ENCODE peak calls at places on chromosome 1, in nine cellular contexts. One of them, this sample, is unnamed.

GRCh38 chr1:172637522-172637921 is 21.4 kb upstream of the FASLG start:
- DNase-seq in cardiac muscle cell: no peak
- DNase-seq in H7: no peak
- DNase-seq in neural progenitor cell: no peak
- DNase-seq in PC-9: peak; percentile 42
- DNase-seq in heart left ventricle: no peak
- DNase-seq in vagina: no peak
- DNase-seq in adrenal gland: no peak
- DNase-seq in GM23248: peak; percentile 93
- DNase-seq in this sample: no peak

GRCh38 chr1:86277909-86278308 is 118.2 kb downstream of the ODF2L start:
- DNase-seq in GM23248: no peak
- DNase-seq in PC-9: no peak
- DNase-seq in H7: no peak
- DNase-seq in neural progenitor cell: peak; percentile 10
- DNase-seq in cardiac muscle cell: no peak
- DNase-seq in adrenal gland: no peak
- DNase-seq in vagina: no peak
- DNase-seq in heart left ventricle: no peak
- DNase-seq in this sample: no peak

GRCh38 chr1:150186789-150187559 is 37.3 kb downstream of the PLEKHO1 start:
- DNase-seq in H7: peak; percentile 61
- DNase-seq in vagina: no peak
- DNase-seq in neural progenitor cell: peak; percentile 65
- DNase-seq in GM23248: peak; percentile 70
- DNase-seq in cardiac muscle cell: peak; percentile 36
- DNase-seq in adrenal gland: peak; percentile 43
- DNase-seq in heart left ventricle: no peak
- DNase-seq in PC-9: peak; percentile 56
- DNase-seq in this sample: peak; percentile 44

GRCh38 chr1:36769886-36770830 is 264.2 kb downstream of the GRIK3 start:
- DNase-seq in H7: peak; percentile 62
- DNase-seq in adrenal gland: no peak
- DNase-seq in cardiac muscle cell: no peak
- DNase-seq in GM23248: no peak
- DNase-seq in neural progenitor cell: no peak
- DNase-seq in vagina: no peak
- DNase-seq in heart left ventricle: no peak
- DNase-seq in PC-9: no peak
- DNase-seq in this sample: no peak

GRCh38 chr1:74467786-74468377 is 44.5 kb downstream of the LRRC53 start:
- DNase-seq in vagina: no peak
- DNase-seq in cardiac muscle cell: peak; percentile 24
- DNase-seq in heart left ventricle: no peak
- DNase-seq in neural progenitor cell: no peak
- DNase-seq in GM23248: peak; percentile 30
- DNase-seq in adrenal gland: no peak
- DNase-seq in PC-9: no peak
- DNase-seq in H7: peak; percentile 6
- DNase-seq in this sample: no peak

GRCh38 chr1:164560076-164560475 is 1.1 kb downstream of the PBX1 start:
- DNase-seq in cardiac muscle cell: no peak
- DNase-seq in GM23248: peak; percentile 44
- DNase-seq in H7: no peak
- DNase-seq in adrenal gland: no peak
- DNase-seq in vagina: no peak
- DNase-seq in PC-9: no peak
- DNase-seq in heart left ventricle: no peak
- DNase-seq in neural progenitor cell: no peak
- DNase-seq in this sample: peak; percentile 33

GRCh38 chr1:203426870-203427269 is 48.7 kb upstream of the PRELP start:
- DNase-seq in heart left ventricle: no peak
- DNase-seq in PC-9: no peak
- DNase-seq in neural progenitor cell: no peak
- DNase-seq in cardiac muscle cell: no peak
- DNase-seq in adrenal gland: no peak
- DNase-seq in H7: no peak
- DNase-seq in GM23248: no peak
- DNase-seq in vagina: no peak
- DNase-seq in this sample: peak; percentile 97

GRCh38 chr1:227898502-227899140 is 49.1 kb downstream of the WNT9A start:
- DNase-seq in H7: no peak
- DNase-seq in heart left ventricle: peak; percentile 13
- DNase-seq in PC-9: no peak
- DNase-seq in GM23248: no peak
- DNase-seq in adrenal gland: peak; percentile 10
- DNase-seq in cardiac muscle cell: no peak
- DNase-seq in neural progenitor cell: no peak
- DNase-seq in vagina: no peak
- DNase-seq in this sample: no peak

GRCh38 chr1:247172956-247173355 is 1.1 kb upstream of the ZNF124 start:
- DNase-seq in cardiac muscle cell: no peak
- DNase-seq in PC-9: no peak
- DNase-seq in heart left ventricle: no peak
- DNase-seq in vagina: no peak
- DNase-seq in GM23248: no peak
- DNase-seq in H7: no peak
- DNase-seq in neural progenitor cell: no peak
- DNase-seq in adrenal gland: no peak
- DNase-seq in this sample: no peak

GRCh38 chr1:171484760-171485374 is 463 bp upstream of the PRRC2C start:
- DNase-seq in neural progenitor cell: no peak
- DNase-seq in GM23248: no peak
- DNase-seq in adrenal gland: no peak
- DNase-seq in cardiac muscle cell: no peak
- DNase-seq in PC-9: no peak
- DNase-seq in vagina: no peak
- DNase-seq in heart left ventricle: no peak
- DNase-seq in H7: no peak
- DNase-seq in this sample: no peak

GRCh38 chr1:171486048-171486519 is 754 bp downstream of the PRRC2C start:
- DNase-seq in cardiac muscle cell: peak; percentile 65
- DNase-seq in H7: no peak
- DNase-seq in PC-9: peak; percentile 59
- DNase-seq in neural progenitor cell: no peak
- DNase-seq in heart left ventricle: no peak
- DNase-seq in vagina: no peak
- DNase-seq in GM23248: peak; percentile 74
- DNase-seq in adrenal gland: no peak
- DNase-seq in this sample: peak; percentile 51

GRCh38 chr1:171487038-171487437 is 1.7 kb downstream of the PRRC2C start:
- DNase-seq in neural progenitor cell: no peak
- DNase-seq in GM23248: no peak
- DNase-seq in adrenal gland: no peak
- DNase-seq in cardiac muscle cell: no peak
- DNase-seq in PC-9: no peak
- DNase-seq in heart left ventricle: no peak
- DNase-seq in vagina: no peak
- DNase-seq in H7: no peak
- DNase-seq in this sample: no peak

GRCh38 chr1:171485375-171486047 is at the start of gene PRRC2C:
- DNase-seq in heart left ventricle: peak; percentile 98
- DNase-seq in cardiac muscle cell: peak; percentile 98
- DNase-seq in vagina: peak; percentile 97
- DNase-seq in H7: peak; percentile 89
- DNase-seq in PC-9: peak; percentile 94
- DNase-seq in GM23248: peak; percentile 99
- DNase-seq in adrenal gland: peak; percentile 99
- DNase-seq in neural progenitor cell: peak; percentile 98
- DNase-seq in this sample: peak; percentile 98

DNA sequence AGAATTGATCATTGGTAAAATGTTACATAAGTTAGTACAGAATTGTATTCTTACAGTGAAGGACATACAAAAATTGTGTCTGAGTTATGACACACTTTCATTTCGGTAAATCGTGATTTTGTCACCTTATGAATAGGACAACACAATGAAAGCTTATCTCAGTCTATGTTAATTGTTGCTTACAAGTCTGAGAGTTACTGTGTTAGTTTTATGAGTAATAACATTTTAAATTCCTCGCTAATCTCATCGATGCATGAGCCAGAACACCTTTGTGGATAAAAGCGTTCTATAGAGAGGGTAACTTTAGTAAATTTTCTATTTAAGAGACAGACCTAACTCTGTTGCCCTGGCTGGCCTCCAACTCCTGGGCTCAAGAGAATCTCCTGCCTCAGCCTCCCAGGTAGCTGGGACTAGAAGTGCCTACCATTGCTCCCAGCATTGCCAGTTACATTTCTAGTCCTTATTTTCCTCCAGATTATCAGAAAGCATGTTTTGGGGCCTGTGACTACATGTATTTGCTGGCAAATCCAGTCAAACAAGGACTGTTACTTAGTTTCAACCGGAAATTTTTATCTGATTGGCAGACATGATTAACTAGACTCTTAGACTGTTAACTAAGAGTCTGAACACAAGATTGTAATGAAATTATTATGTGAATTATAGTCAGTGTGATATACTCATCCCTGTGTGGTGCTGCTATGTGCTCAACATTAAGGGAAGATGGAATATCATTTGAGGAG is 3.0 kb downstream of the PRRC2C start:
- DNase-seq in adrenal gland: no peak
- DNase-seq in GM23248: no peak
- DNase-seq in PC-9: no peak
- DNase-seq in H7: no peak
- DNase-seq in vagina: no peak
- DNase-seq in heart left ventricle: no peak
- DNase-seq in cardiac muscle cell: no peak
- DNase-seq in neural progenitor cell: no peak
- DNase-seq in this sample: no peak
- H3K4me3 ChIP-seq in adrenal gland: no peak overlapping the region
- H3K4me3 ChIP-seq in GM23248: peak overlapping the region; percentile 100
- H3K4me3 ChIP-seq in PC-9: no peak overlapping the region
- H3K4me3 ChIP-seq in H7: no peak overlapping the region
- H3K4me3 ChIP-seq in vagina: peak overlapping the region; percentile 9
- H3K4me3 ChIP-seq in heart left ventricle: no peak overlapping the region
- H3K4me3 ChIP-seq in cardiac muscle cell: no peak overlapping the region
- H3K4me3 ChIP-seq in neural progenitor cell: no peak overlapping the region
- H3K4me3 ChIP-seq in this sample: no peak overlapping the region

GRCh38 chr1:223802032-223802431 is 43.7 kb downstream of the TP53BP2 start:
- DNase-seq in H7: no peak
- DNase-seq in vagina: no peak
- DNase-seq in cardiac muscle cell: no peak
- DNase-seq in GM23248: no peak
- DNase-seq in neural progenitor cell: no peak
- DNase-seq in heart left ventricle: no peak
- DNase-seq in PC-9: no peak
- DNase-seq in adrenal gland: no peak
- DNase-seq in this sample: no peak

GRCh38 chr1:223792046-223792445 is 53.7 kb downstream of the TP53BP2 start:
- DNase-seq in PC-9: no peak
- DNase-seq in H7: no peak
- DNase-seq in vagina: no peak
- DNase-seq in heart left ventricle: no peak
- DNase-seq in adrenal gland: no peak
- DNase-seq in cardiac muscle cell: no peak
- DNase-seq in neural progenitor cell: no peak
- DNase-seq in GM23248: no peak
- DNase-seq in this sample: no peak

GRCh38 chr1:223794040-223794880 is 51.5 kb downstream of the TP53BP2 start:
- DNase-seq in heart left ventricle: no peak
- DNase-seq in GM23248: no peak
- DNase-seq in adrenal gland: no peak
- DNase-seq in cardiac muscle cell: no peak
- DNase-seq in vagina: no peak
- DNase-seq in neural progenitor cell: no peak
- DNase-seq in PC-9: peak; percentile 85
- DNase-seq in H7: no peak
- DNase-seq in this sample: peak; percentile 32

GRCh38 chr1:223796210-223796609 is 49.5 kb downstream of the TP53BP2 start:
- DNase-seq in cardiac muscle cell: no peak
- DNase-seq in neural progenitor cell: no peak
- DNase-seq in GM23248: no peak
- DNase-seq in vagina: no peak
- DNase-seq in adrenal gland: no peak
- DNase-seq in PC-9: no peak
- DNase-seq in heart left ventricle: no peak
- DNase-seq in H7: no peak
- DNase-seq in this sample: no peak
- H3K36me3 ChIP-seq in cardiac muscle cell: peaks cover 85% of the 10 kb centered on the region
- H3K36me3 ChIP-seq in neural progenitor cell: peaks cover 21% of the 10 kb centered on the region
- H3K36me3 ChIP-seq in GM23248: peaks cover 40% of the 10 kb centered on the region
- H3K36me3 ChIP-seq in vagina: peaks cover 61% of the 10 kb centered on the region
- H3K36me3 ChIP-seq in adrenal gland: peaks cover 38% of the 10 kb centered on the region
- H3K36me3 ChIP-seq in PC-9: peaks cover 30% of the 10 kb centered on the region
- H3K36me3 ChIP-seq in heart left ventricle: peaks cover 100% of the 10 kb centered on the region
- H3K36me3 ChIP-seq in H7: peaks cover 13% of the 10 kb centered on the region
- H3K36me3 ChIP-seq in this sample: peaks cover 6% of the 10 kb centered on the region

GRCh38 chr1:167221126-167221803 is 579 bp downstream of the POU2F1 start:
- DNase-seq in PC-9: no peak
- DNase-seq in cardiac muscle cell: peak; percentile 73
- DNase-seq in GM23248: peak; percentile 60
- DNase-seq in H7: peak; percentile 75
- DNase-seq in vagina: no peak
- DNase-seq in heart left ventricle: peak; percentile 45
- DNase-seq in adrenal gland: no peak
- DNase-seq in neural progenitor cell: peak; percentile 71
- DNase-seq in this sample: no peak

GRCh38 chr1:167216809-167217208 is 3.9 kb upstream of the POU2F1 start:
- DNase-seq in adrenal gland: no peak
- DNase-seq in neural progenitor cell: no peak
- DNase-seq in GM23248: no peak
- DNase-seq in heart left ventricle: no peak
- DNase-seq in H7: no peak
- DNase-seq in cardiac muscle cell: no peak
- DNase-seq in vagina: no peak
- DNase-seq in PC-9: no peak
- DNase-seq in this sample: no peak

GRCh38 chr1:167219646-167220536 is 795 bp upstream of the POU2F1 start:
- DNase-seq in heart left ventricle: peak; percentile 82
- DNase-seq in vagina: no peak
- DNase-seq in H7: peak; percentile 82
- DNase-seq in neural progenitor cell: peak; percentile 97
- DNase-seq in cardiac muscle cell: peak; percentile 92
- DNase-seq in PC-9: peak; percentile 86
- DNase-seq in adrenal gland: peak; percentile 87
- DNase-seq in GM23248: peak; percentile 73
- DNase-seq in this sample: peak; percentile 89

GRCh38 chr1:167220537-167221125 is at the start of gene POU2F1:
- DNase-seq in PC-9: peak; percentile 92
- DNase-seq in GM23248: peak; percentile 98
- DNase-seq in cardiac muscle cell: peak; percentile 99
- DNase-seq in vagina: peak; percentile 98
- DNase-seq in heart left ventricle: peak; percentile 99
- DNase-seq in adrenal gland: peak; percentile 99
- DNase-seq in H7: peak; percentile 94
- DNase-seq in neural progenitor cell: peak; percentile 99
- DNase-seq in this sample: peak; percentile 99

GRCh38 chr1:167219194-167219593 is 1.5 kb upstream of the POU2F1 start:
- DNase-seq in cardiac muscle cell: no peak
- DNase-seq in adrenal gland: no peak
- DNase-seq in neural progenitor cell: peak; percentile 32
- DNase-seq in H7: no peak
- DNase-seq in GM23248: no peak
- DNase-seq in vagina: no peak
- DNase-seq in PC-9: no peak
- DNase-seq in heart left ventricle: no peak
- DNase-seq in this sample: peak; percentile 65
- H3K4me3 ChIP-seq in cardiac muscle cell: peak overlapping the region; percentile 83
- H3K4me3 ChIP-seq in adrenal gland: no peak overlapping the region
- H3K4me3 ChIP-seq in neural progenitor cell: peak overlapping the region; percentile 58
- H3K4me3 ChIP-seq in H7: peak overlapping the region; percentile 53
- H3K4me3 ChIP-seq in GM23248: peak overlapping the region; percentile 99
- H3K4me3 ChIP-seq in vagina: peak overlapping the region; percentile 94
- H3K4me3 ChIP-seq in PC-9: peak overlapping the region; percentile 59
- H3K4me3 ChIP-seq in heart left ventricle: peak overlapping the region; percentile 92
- H3K4me3 ChIP-seq in this sample: no peak overlapping the region

GRCh38 chr1:15915991-15916390 is 59.9 kb downstream of the ZBTB17 start:
- DNase-seq in PC-9: no peak
- DNase-seq in adrenal gland: no peak
- DNase-seq in H7: no peak
- DNase-seq in GM23248: no peak
- DNase-seq in heart left ventricle: no peak
- DNase-seq in cardiac muscle cell: no peak
- DNase-seq in neural progenitor cell: no peak
- DNase-seq in vagina: no peak
- DNase-seq in this sample: no peak
- H3K36me3 ChIP-seq in PC-9: peaks cover 23% of the 10 kb centered on the region
- H3K36me3 ChIP-seq in adrenal gland: peaks cover 65% of the 10 kb centered on the region
- H3K36me3 ChIP-seq in H7: peaks cover 6% of the 10 kb centered on the region
- H3K36me3 ChIP-seq in GM23248: peaks cover 34% of the 10 kb centered on the region
- H3K36me3 ChIP-seq in heart left ventricle: peaks cover 92% of the 10 kb centered on the region
- H3K36me3 ChIP-seq in cardiac muscle cell: peaks cover 38% of the 10 kb centered on the region
- H3K36me3 ChIP-seq in neural progenitor cell: peaks cover 10% of the 10 kb centered on the region
- H3K36me3 ChIP-seq in vagina: peaks cover 45% of the 10 kb centered on the region
- H3K36me3 ChIP-seq in this sample: peaks cover 4% of the 10 kb centered on the region